ENCODE peak calls at places on chromosomes 3 and 15, in nine cellular contexts. H is hypothalamus; U is ovary; V is posterior cingulate gyrus; C is activated T-cell treated with anti-CD3 and anti-CD28 coated beads, Interleukin-2, amount 50 U/mL, for 72 hours; W is NCI-H460; K is A673; T is NCI-H2029; N is astrocyte of the spinal cord. M is an unnamed sample.

GRCh38 chr3:48952510-48953118 is 34.0 kb downstream of the ARIH2 start:
- DNase-seq in H (no peak), U (no peak), V (peak), C (peak), W (no peak), K (no peak), T (peak), N (no peak), M (no peak)

GRCh38 chr15:31805090-31805662 is 225.1 kb upstream of the CHRNA7 start:
- DNase-seq in H (no peak), U (no peak), V (no peak), C (no peak), W (no peak), K (no peak), T (no peak), N (no peak), M (no peak)

GRCh38 chr3:11118181-11118682 is 36.1 kb upstream of the HRH1 start:
- DNase-seq in H (no peak), U (no peak), V (no peak), C (no peak), W (no peak), K (no peak), T (no peak), N (peak), M (peak)

GRCh38 chr3:49653016-49653415 is 21.1 kb upstream of the APEH start:
- DNase-seq in H (no peak), U (no peak), V (no peak), C (no peak), W (no peak), K (no peak), T (no peak), N (no peak), M (no peak)

GRCh38 chr3:173552526-173552925 is 155.0 kb downstream of the NLGN1 start:
- DNase-seq in H (no peak), U (no peak), V (no peak), C (no peak), W (no peak), K (peak), T (no peak), N (peak), M (no peak)

GRCh38 chr3:125694761-125695294 is 99.5 kb upstream of the OSBPL11 start:
- DNase-seq in H (no peak), U (no peak), V (no peak), C (no peak), W (no peak), K (no peak), T (peak), N (no peak), M (no peak)

GRCh38 chr3:61956236-61956635 is 394.9 kb downstream of the PTPRG start:
- DNase-seq in H (no peak), U (no peak), V (no peak), C (no peak), W (no peak), K (no peak), T (no peak), N (peak), M (peak)

GRCh38 chr3:148948913-148949657 is 42.3 kb upstream of the GYG1 start:
- DNase-seq in H (no peak), U (no peak), V (no peak), C (no peak), W (no peak), K (no peak), T (no peak), N (no peak), M (no peak)

GRCh38 chr3:62667714-62668113 is 207.5 kb downstream of the CADPS start:
- DNase-seq in H (no peak), U (no peak), V (no peak), C (no peak), W (no peak), K (no peak), T (no peak), N (no peak), M (no peak)

GRCh38 chr3:121411554-121411953 is 134.2 kb downstream of the POLQ start:
- DNase-seq in H (no peak), U (no peak), V (no peak), C (no peak), W (no peak), K (no peak), T (no peak), N (peak), M (no peak)

GRCh38 chr15:38362355-38362754 is 91.6 kb upstream of the FAM98B start:
- DNase-seq in H (no peak), U (no peak), V (no peak), C (no peak), W (no peak), K (peak), T (no peak), N (no peak), M (no peak)

GRCh38 chr3:45781271-45781670 is 15.1 kb downstream of the SLC6A20 start:
- DNase-seq in H (no peak), U (no peak), V (no peak), C (no peak), W (no peak), K (no peak), T (no peak), N (no peak), M (no peak)

GRCh38 chr15:93038064-93038705 is 50.8 kb downstream of the RGMA start:
- DNase-seq in H (no peak), U (peak), V (no peak), C (no peak), W (no peak), K (no peak), T (no peak), N (no peak), M (no peak)

GRCh38 chr15:60022379-60022741 is 18.2 kb downstream of the FOXB1 start:
- DNase-seq in H (no peak), U (no peak), V (no peak), C (no peak), W (no peak), K (no peak), T (no peak), N (no peak), M (no peak)

GRCh38 chr15:49238342-49238741 is 68.3 kb downstream of the GALK2 start:
- DNase-seq in H (no peak), U (no peak), V (no peak), C (no peak), W (no peak), K (peak), T (no peak), N (peak), M (no peak)

GRCh38 chr3:131361464-131362421 is 19.8 kb upstream of the NUDT16 start:
- DNase-seq in H (no peak), U (peak), V (peak), C (peak), W (peak), K (no peak), T (peak), N (peak), M (peak)

GRCh38 chr15:68484220-68484619 is 52.3 kb upstream of the ITGA11 start:
- DNase-seq in H (no peak), U (no peak), V (no peak), C (no peak), W (no peak), K (no peak), T (no peak), N (no peak), M (no peak)

GRCh38 chr15:62067448-62068044 is 769 bp downstream of the C2CD4A start:
- DNase-seq in H (no peak), U (peak), V (peak), C (peak), W (no peak), K (peak), T (no peak), N (no peak), M (peak)

GRCh38 chr15:67515557-67515956 is 5.4 kb upstream of the C15orf61 start:
- DNase-seq in H (no peak), U (no peak), V (no peak), C (no peak), W (no peak), K (no peak), T (no peak), N (no peak), M (no peak)

GRCh38 chr3:177679568-177680441 is 482.5 kb upstream of the TBL1XR1 start:
- DNase-seq in H (no peak), U (no peak), V (no peak), C (peak), W (no peak), K (no peak), T (no peak), N (peak), M (no peak)

GRCh38 chr3:66738625-66739330 is 238.0 kb upstream of the LRIG1 start:
- DNase-seq in H (no peak), U (no peak), V (no peak), C (no peak), W (no peak), K (no peak), T (no peak), N (peak), M (no peak)